ENCODE peak calls at places on chromosomes 13 and 19, in four cellular contexts. Q is T-helper 1 cell; S is activated CD4-positive, alpha-beta T cell treated with anti-CD3 and anti-CD28 coated beads, Interleukin-2, amount 50 U/mL, for 48 hours; V is frontal cortex. H is an unnamed sample.

GRCh38 chr19:48925240-48925843 is 8.2 kb upstream of the DHDH start:
- DNase-seq in Q (no peak), S (no peak), V (no peak), H (peak; percentile 33)

GRCh38 chr13:55341891-55342290 is 1798.8 kb upstream of the PRR20A start:
- DNase-seq in Q (no peak), S (no peak), V (no peak), H (no peak)

GRCh38 chr13:83350569-83350968 is 531.7 kb downstream of the SLITRK1 start:
- DNase-seq in Q (no peak), S (no peak), V (no peak), H (peak; percentile 1)

GRCh38 chr13:97250560-97250959 is 28.4 kb downstream of the MBNL2 start:
- DNase-seq in Q (no peak), S (no peak), V (no peak), H (no peak)

GRCh38 chr13:99926014-99926731 is 45.4 kb downstream of the ZIC5 start:
- DNase-seq in Q (no peak), S (no peak), V (no peak), H (peak; percentile 84)

GRCh38 chr13:53822136-53822535 is 793.5 kb downstream of the OLFM4 start:
- DNase-seq in Q (no peak), S (no peak), V (no peak), H (no peak)

GRCh38 chr19:35641515-35642151 is at the start of gene ETV2:
- DNase-seq in Q (no peak), S (peak; percentile 37), V (no peak), H (no peak)

GRCh38 chr19:46812898-46813569 is 24.6 kb upstream of the SLC1A5 start:
- DNase-seq in Q (no peak), S (no peak), V (no peak), H (no peak)

GRCh38 chr13:30416471-30416870 is 5.8 kb upstream of the UBE2L5 start:
- DNase-seq in Q (no peak), S (no peak), V (no peak), H (no peak)

GRCh38 chr13:73133536-73133935 is 74.7 kb downstream of the KLF5 start:
- DNase-seq in Q (no peak), S (no peak), V (no peak), H (no peak)

GRCh38 chr19:3360494-3361383 is 5.6 kb upstream of the NFIC start:
- DNase-seq in Q (peak; percentile 51), S (peak; percentile 79), V (peak; percentile 86), H (no peak)